ENCODE peak calls at places on chromosomes 12 and 14, in five cellular contexts. Z, Q, B, D and T are unnamed samples. For H3K27me3, the result is how much of the 10 kb centered on the place peaks cover.

GRCh38 chr12:13124661-13125505 is 21.4 kb upstream of the GSG1 start:
- DNase-seq in Z (peak), Q (peak), B (no peak), D (no peak), T (no peak)

GRCh38 chr12:31322651-31323248 is 3.2 kb downstream of the SINHCAF start:
- DNase-seq in Z (peak), Q (peak), B (no peak), D (no peak), T (no peak)

GRCh38 chr12:48824112-48824511 is 5.8 kb downstream of the CACNB3 start:
- DNase-seq in Z (no peak), Q (no peak), B (no peak), D (no peak), T (no peak)

GRCh38 chr14:61420326-61420725 is 98.9 kb downstream of the PRKCH start:
- DNase-seq in Z (peak), Q (no peak), B (no peak), D (no peak), T (no peak)

GRCh38 chr14:92093320-92093719 is 13.1 kb downstream of the ATXN3 start:
- DNase-seq in Z (no peak), Q (peak), B (no peak), D (no peak), T (no peak)

GRCh38 chr12:10031771-10032175 is 1.3 kb downstream of the CLEC9A start:
- DNase-seq in Z (peak), Q (no peak), B (no peak), D (no peak), T (no peak)

GRCh38 chr14:32938719-32939253 is at the start of gene NPAS3:
- DNase-seq in Z (no peak), Q (peak), B (peak), D (no peak), T (peak)

GRCh38 chr14:98006008-98006407 is 1208.8 kb downstream of the VRK1 start:
- DNase-seq in Z (no peak), Q (no peak), B (no peak), D (no peak), T (no peak)

GRCh38 chr12:107012736-107013425 is 25.9 kb upstream of the MTERF2 start:
- DNase-seq in Z (no peak), Q (no peak), B (no peak), D (no peak), T (no peak)

GRCh38 chr14:77099425-77100167 is 1.5 kb downstream of the CIPC start:
- DNase-seq in Z (peak), Q (no peak), B (no peak), D (no peak), T (no peak)

GRCh38 chr14:103442288-103442687 is 57.1 kb downstream of the MARK3 start:
- DNase-seq in Z (no peak), Q (no peak), B (no peak), D (no peak), T (no peak)

GRCh38 chr14:36717363-36717762 is 55.7 kb downstream of the PAX9 start:
- DNase-seq in Z (no peak), Q (peak), B (no peak), D (no peak), T (no peak)

GRCh38 chr12:23542187-23542586 is 407.3 kb downstream of the SOX5 start:
- DNase-seq in Z (no peak), Q (no peak), B (no peak), D (no peak), T (no peak)

GRCh38 chr12:105936496-105936895 is 202.3 kb downstream of the NUAK1 start:
- DNase-seq in Z (no peak), Q (no peak), B (no peak), D (no peak), T (no peak)

GRCh38 chr12:93317227-93317626 is 60.5 kb upstream of the NUDT4 start:
- DNase-seq in Z (peak), Q (no peak), B (no peak), D (no peak), T (no peak)

GRCh38 chr14:93035917-93036651 is 79.6 kb downstream of the ITPK1 start:
- DNase-seq in Z (no peak), Q (peak), B (no peak), D (peak), T (peak)

GRCh38 chr12:131046813-131047788 is 93.4 kb downstream of the ADGRD1 start:
- DNase-seq in Z (no peak), Q (no peak), B (peak), D (peak), T (peak)

GRCh38 chr12:93427779-93428564 is 13.8 kb downstream of the UBE2N start:
- DNase-seq in Z (no peak), Q (no peak), B (no peak), D (no peak), T (no peak)

GRCh38 chr12:26555139-26555538 is 277.9 kb downstream of the ITPR2 start:
- DNase-seq in Z (no peak), Q (no peak), B (no peak), D (no peak), T (no peak)

GRCh38 chr14:99129211-99129696 is 142.7 kb downstream of the BCL11B start:
- DNase-seq in Z (no peak), Q (no peak), B (peak), D (peak), T (no peak)

GRCh38 chr14:75794615-75795038 is 133.6 kb downstream of the TTLL5 start:
- DNase-seq in Z (peak), Q (no peak), B (no peak), D (no peak), T (no peak)

GRCh38 chr14:90344920-90345557 is 13.3 kb upstream of the NRDE2 start:
- DNase-seq in Z (no peak), Q (no peak), B (no peak), D (no peak), T (no peak)

GRCh38 chr14:99691111-99691885 is 7.2 kb downstream of the CYP46A1 start:
- DNase-seq in Z (no peak), Q (no peak), B (no peak), D (no peak), T (no peak)

GRCh38 chr14:48350971-48351370 is 675.6 kb upstream of the MDGA2 start:
- DNase-seq in Z (no peak), Q (no peak), B (no peak), D (no peak), T (no peak)

GRCh38 chr14:104149617-104150141 is 11.3 kb downstream of the KIF26A start:
- DNase-seq in Z (peak), Q (peak), B (no peak), D (no peak), T (no peak)

GRCh38 chr12:5087831-5088554 is 44.3 kb downstream of the KCNA5 start:
- DNase-seq in Z (no peak), Q (no peak), B (no peak), D (no peak), T (no peak)

GRCh38 chr14:80291099-80291498 is 79.8 kb upstream of the DIO2 start:
- DNase-seq in Z (no peak), Q (no peak), B (no peak), D (no peak), T (no peak)

GRCh38 chr12:6807170-6807569 is 14.5 kb upstream of the GPR162 start:
- DNase-seq in Z (no peak), Q (no peak), B (no peak), D (no peak), T (no peak)

GRCh38 chr14:90475298-90475697 is 78.5 kb downstream of the CALM1 start:
- DNase-seq in Z (no peak), Q (no peak), B (no peak), D (no peak), T (no peak)

GRCh38 chr14:69275331-69275730 is 15.4 kb downstream of the GALNT16 start:
- DNase-seq in Z (no peak), Q (no peak), B (no peak), D (no peak), T (no peak)

GRCh38 chr12:31224768-31225448 is 101.0 kb downstream of the SINHCAF start:
- DNase-seq in Z (no peak), Q (peak), B (no peak), D (no peak), T (no peak)

GRCh38 chr14:104888489-104889373 is 23.7 kb downstream of the CEP170B start:
- DNase-seq in Z (no peak), Q (no peak), B (peak), D (peak), T (peak)

GRCh38 chr12:32252199-32253073 is 145.8 kb downstream of the BICD1 start:
- DNase-seq in Z (no peak), Q (peak), B (no peak), D (no peak), T (no peak)

GRCh38 chr14:21723431-21724045 is 49.9 kb upstream of the OR4E1 start:
- DNase-seq in Z (no peak), Q (peak), B (no peak), D (no peak), T (no peak)

GRCh38 chr12:109518820-109519665 is 41.6 kb downstream of the UBE3B start:
- DNase-seq in Z (peak), Q (peak), B (no peak), D (peak), T (peak)

DNA sequence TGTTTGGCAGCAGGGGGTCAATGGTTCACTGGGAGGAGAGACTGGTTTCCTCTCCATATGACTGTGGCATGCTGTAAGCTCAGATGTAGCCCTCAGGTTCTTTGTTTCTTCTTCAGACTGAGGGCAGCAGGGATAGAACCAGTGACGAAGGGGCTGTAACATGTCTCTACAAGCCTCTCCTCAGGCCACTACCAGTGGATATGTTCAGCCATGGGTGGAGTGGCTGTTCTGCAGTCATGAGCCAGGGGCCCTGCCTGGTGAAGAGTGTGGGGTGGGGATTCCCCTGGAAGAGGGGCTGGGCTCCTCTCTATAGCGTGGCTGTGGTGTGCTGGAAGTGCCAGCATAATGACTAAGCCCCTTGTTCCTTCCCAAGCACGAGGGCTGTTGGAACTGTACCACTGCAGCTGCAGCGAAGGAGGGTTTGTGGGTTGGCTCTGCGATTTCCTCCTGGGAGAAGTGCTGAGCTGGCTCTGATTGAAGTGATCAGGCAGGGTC is 55.8 kb downstream of the CMAS start:
- DNase-seq in Z (peak), Q (no peak), B (no peak), D (no peak), T (no peak)
- H3K27me3 ChIP-seq in Z (under half), Q (under half), B (under half), D (under half), T (under half)

GRCh38 chr12:53234236-53234635 is 2.2 kb upstream of the RARG start:
- DNase-seq in Z (no peak), Q (peak), B (peak), D (no peak), T (peak)
- H3K27me3 ChIP-seq in Z (under half), Q (under half), B (under half), D (under half), T (under half)

DNA sequence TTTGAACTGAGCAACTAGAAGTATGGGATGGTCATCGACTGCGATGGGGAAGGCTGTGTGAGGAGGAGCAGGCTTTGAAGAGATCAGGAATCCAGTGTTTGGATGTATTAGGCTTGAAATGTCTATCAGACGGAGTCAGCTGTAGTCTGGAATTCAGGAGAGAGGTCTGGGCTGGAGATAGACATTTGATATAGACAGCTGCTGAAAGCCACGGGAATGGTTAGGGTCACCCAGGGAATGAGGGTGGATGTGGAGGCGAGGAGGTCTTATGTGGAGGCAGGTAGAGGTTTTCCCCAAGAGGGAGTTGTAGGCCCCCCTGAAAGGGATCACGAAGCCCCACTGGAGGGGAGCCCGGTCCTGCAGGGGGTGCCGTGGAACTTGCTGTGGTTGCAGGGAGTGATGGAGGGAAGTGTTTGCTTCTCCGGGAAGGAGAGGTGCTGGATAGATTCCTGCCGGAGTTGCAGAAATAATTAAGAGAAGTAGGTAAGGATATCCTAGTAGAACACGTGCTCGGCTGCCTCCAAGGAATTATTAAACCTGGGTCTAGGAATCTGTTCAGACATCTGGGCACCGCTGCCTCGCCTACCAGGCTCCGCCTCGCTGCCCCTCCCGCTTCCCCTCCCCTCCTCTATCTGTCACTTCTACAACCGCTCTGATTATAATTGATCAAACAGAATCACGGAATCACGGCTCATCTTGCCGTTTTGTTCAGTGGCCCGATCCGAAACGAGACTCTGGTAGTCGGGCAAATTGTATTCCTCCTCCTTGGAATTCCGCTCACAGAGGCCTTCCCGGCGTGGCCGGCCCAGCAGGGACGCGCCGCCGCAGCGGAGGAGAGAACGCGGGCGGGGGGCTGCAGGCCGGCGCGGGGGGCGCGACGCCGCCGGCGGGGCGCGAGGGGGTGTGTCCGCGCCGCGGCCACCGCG is 824 bp upstream of the CACNA1C start:
- DNase-seq in Z (no peak), Q (peak), B (no peak), D (no peak), T (no peak)
- H3K27me3 ChIP-seq in Z (half or more), Q (half or more), B (under half), D (under half), T (under half)

DNA sequence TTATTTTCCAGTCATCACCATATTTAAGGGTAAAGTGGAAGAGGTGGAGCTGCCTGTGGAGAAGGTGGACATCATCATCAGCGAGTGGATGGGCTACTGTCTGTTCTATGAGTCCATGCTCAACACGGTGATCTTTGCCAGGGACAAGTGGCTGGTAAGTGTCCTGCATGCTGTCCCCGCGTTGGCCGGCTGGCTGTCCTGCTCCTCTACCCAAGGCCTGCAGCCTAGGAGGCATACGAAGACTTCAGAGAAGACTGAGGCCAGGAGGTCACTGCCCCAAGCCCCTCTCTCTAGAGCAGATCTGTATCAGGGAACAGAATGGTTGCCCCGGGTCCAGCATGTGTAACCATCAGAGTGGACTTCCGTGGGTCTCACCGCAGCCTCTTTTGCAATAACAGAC is 77.7 kb downstream of the PRMT8 start:
- DNase-seq in Z (no peak), Q (no peak), B (peak), D (no peak), T (no peak)
- H3K27me3 ChIP-seq in Z (under half), Q (under half), B (under half), D (under half), T (under half)

GRCh38 chr12:54463034-54463433 is 10.4 kb downstream of the GTSF1 start:
- DNase-seq in Z (no peak), Q (no peak), B (peak), D (no peak), T (peak)
- H3K27me3 ChIP-seq in Z (under half), Q (half or more), B (under half), D (under half), T (under half)